ENCODE peak calls at places on chromosomes 3 and 15, in five cellular contexts. One of them, this sample, is unnamed.

GRCh38 chr15:35548435-35548834 is 2.5 kb upstream of the DPH6 start:
- DNase-seq in stimulated activated CD8-positive, alpha-beta memory T cell treated with anti-CD3 and anti-CD28 coated beads, Interleukin-7, amount 100 ng/mL, for 24 hours: no peak
- DNase-seq in cerebellar cortex: no peak
- DNase-seq in NCI-H2081: no peak
- DNase-seq in Calu3: no peak
- DNase-seq in this sample: no peak

GRCh38 chr3:45105855-45106655 is 40.1 kb downstream of the CDCP1 start:
- DNase-seq in stimulated activated CD8-positive, alpha-beta memory T cell treated with anti-CD3 and anti-CD28 coated beads, Interleukin-7, amount 100 ng/mL, for 24 hours: peak
- DNase-seq in cerebellar cortex: no peak
- DNase-seq in NCI-H2081: no peak
- DNase-seq in Calu3: no peak
- DNase-seq in this sample: peak

GRCh38 chr15:71220828-71221227 is 105.6 kb downstream of the THSD4 start:
- DNase-seq in stimulated activated CD8-positive, alpha-beta memory T cell treated with anti-CD3 and anti-CD28 coated beads, Interleukin-7, amount 100 ng/mL, for 24 hours: no peak
- DNase-seq in cerebellar cortex: no peak
- DNase-seq in NCI-H2081: no peak
- DNase-seq in Calu3: no peak
- DNase-seq in this sample: no peak

GRCh38 chr15:39181348-39181747 is 399.5 kb upstream of the THBS1 start:
- DNase-seq in stimulated activated CD8-positive, alpha-beta memory T cell treated with anti-CD3 and anti-CD28 coated beads, Interleukin-7, amount 100 ng/mL, for 24 hours: no peak
- DNase-seq in cerebellar cortex: no peak
- DNase-seq in NCI-H2081: no peak
- DNase-seq in Calu3: no peak
- DNase-seq in this sample: no peak

GRCh38 chr3:99747915-99748314 is 69.7 kb upstream of the CMSS1 start:
- DNase-seq in stimulated activated CD8-positive, alpha-beta memory T cell treated with anti-CD3 and anti-CD28 coated beads, Interleukin-7, amount 100 ng/mL, for 24 hours: no peak
- DNase-seq in cerebellar cortex: no peak
- DNase-seq in NCI-H2081: peak
- DNase-seq in Calu3: peak
- DNase-seq in this sample: no peak

GRCh38 chr3:169771651-169772529 is 1.3 kb upstream of the MYNN start:
- DNase-seq in stimulated activated CD8-positive, alpha-beta memory T cell treated with anti-CD3 and anti-CD28 coated beads, Interleukin-7, amount 100 ng/mL, for 24 hours: peak
- DNase-seq in cerebellar cortex: peak
- DNase-seq in NCI-H2081: peak
- DNase-seq in Calu3: peak
- DNase-seq in this sample: peak

GRCh38 chr3:81643721-81644120 is 117.7 kb downstream of the GBE1 start:
- DNase-seq in stimulated activated CD8-positive, alpha-beta memory T cell treated with anti-CD3 and anti-CD28 coated beads, Interleukin-7, amount 100 ng/mL, for 24 hours: no peak
- DNase-seq in cerebellar cortex: peak
- DNase-seq in NCI-H2081: no peak
- DNase-seq in Calu3: peak
- DNase-seq in this sample: no peak

GRCh38 chr15:45274636-45275035 is 22.6 kb downstream of the SLC28A2 start:
- DNase-seq in stimulated activated CD8-positive, alpha-beta memory T cell treated with anti-CD3 and anti-CD28 coated beads, Interleukin-7, amount 100 ng/mL, for 24 hours: no peak
- DNase-seq in cerebellar cortex: no peak
- DNase-seq in NCI-H2081: no peak
- DNase-seq in Calu3: peak
- DNase-seq in this sample: no peak

GRCh38 chr15:89772933-89773583 is 3.1 kb upstream of the MESP2 start:
- DNase-seq in stimulated activated CD8-positive, alpha-beta memory T cell treated with anti-CD3 and anti-CD28 coated beads, Interleukin-7, amount 100 ng/mL, for 24 hours: no peak
- DNase-seq in cerebellar cortex: no peak
- DNase-seq in NCI-H2081: peak
- DNase-seq in Calu3: no peak
- DNase-seq in this sample: no peak

GRCh38 chr15:91852741-91853500 is 587 bp upstream of the SLCO3A1 start:
- DNase-seq in stimulated activated CD8-positive, alpha-beta memory T cell treated with anti-CD3 and anti-CD28 coated beads, Interleukin-7, amount 100 ng/mL, for 24 hours: no peak
- DNase-seq in cerebellar cortex: peak
- DNase-seq in NCI-H2081: peak
- DNase-seq in Calu3: peak
- DNase-seq in this sample: peak